ENCODE peak calls at places on chromosomes 13 and 19, in five cellular contexts. Z, J, T, B and N are unnamed samples.
A peak's percentile ranks its signal among the peaks of the same experiment; 100 is the strongest.

GRCh38 chr13:94400874-94401273 is 78.6 kb downstream of the DCT start:
- DNase-seq in T (no peak), B (no peak), Z (no peak), J (no peak), N (no peak)

GRCh38 chr13:73440296-73440895 is 381.6 kb downstream of the KLF5 start:
- DNase-seq in J (no peak), B (no peak), T (no peak), Z (no peak), N (no peak)

GRCh38 chr13:111518161-111518791 is 197.8 kb downstream of the TEX29 start:
- DNase-seq in J (no peak), T (no peak), B (peak; percentile 57), Z (no peak), N (no peak)

GRCh38 chr13:36124236-36124822 is 6.9 kb downstream of the DCLK1 start:
- DNase-seq in Z (peak; percentile 82), B (no peak), T (no peak), J (no peak), N (no peak)

GRCh38 chr13:74620711-74621110 is 486.5 kb upstream of the KLF12 start:
- DNase-seq in J (no peak), Z (no peak), T (no peak), B (no peak), N (no peak)

GRCh38 chr19:9636018-9636417 is 15.0 kb upstream of the ZNF561 start:
- DNase-seq in J (no peak), B (no peak), Z (no peak), T (no peak), N (no peak)

GRCh38 chr19:6211632-6212402 is 68.0 kb downstream of the MLLT1 start:
- DNase-seq in T (no peak), B (no peak), Z (no peak), J (no peak), N (no peak)

GRCh38 chr13:111183087-111183645 is 68.1 kb downstream of the ARHGEF7 start:
- DNase-seq in Z (no peak), B (no peak), J (no peak), T (no peak), N (peak; percentile 71)

GRCh38 chr19:41064974-41065569 is 23.2 kb upstream of the CYP2A13 start:
- DNase-seq in B (peak; percentile 54), J (no peak), Z (peak; percentile 34), T (no peak), N (no peak)

GRCh38 chr13:98494769-98495168 is 82.1 kb downstream of the STK24 start:
- DNase-seq in B (no peak), J (no peak), Z (no peak), T (no peak), N (no peak)

GRCh38 chr13:21075303-21076264 is 14.2 kb upstream of the LATS2 start:
- DNase-seq in B (peak; percentile 78), J (peak; percentile 46), Z (peak; percentile 41), T (peak; percentile 57), N (peak; percentile 12)

GRCh38 chr13:94613051-94613450 is 11.4 kb downstream of the GPR180 start:
- DNase-seq in B (no peak), Z (no peak), J (no peak), T (no peak), N (no peak)

GRCh38 chr13:95087746-95088305 is 213.4 kb downstream of the ABCC4 start:
- DNase-seq in Z (peak; percentile 52), T (no peak), B (no peak), J (no peak), N (no peak)

GRCh38 chr13:113445791-113446487 is 7.3 kb downstream of the ADPRHL1 start:
- DNase-seq in J (no peak), Z (no peak), T (peak; percentile 48), B (no peak), N (no peak)

GRCh38 chr13:32951580-32951979 is 64.6 kb upstream of the KL start:
- DNase-seq in Z (no peak), T (no peak), J (no peak), B (no peak), N (no peak)

GRCh38 chr19:32895384-32895783 is 25.8 kb upstream of the SLC7A9 start:
- DNase-seq in B (no peak), J (no peak), Z (no peak), T (no peak), N (no peak)

GRCh38 chr13:62598708-62599107 is 1183.1 kb upstream of the PCDH20 start:
- DNase-seq in T (no peak), B (no peak), J (no peak), Z (no peak), N (no peak)

GRCh38 chr19:16069813-16070365 is 6.4 kb upstream of the TPM4 start:
- DNase-seq in Z (no peak), B (no peak), J (no peak), T (no peak), N (no peak)

GRCh38 chr13:102642475-102642874 is 45.7 kb downstream of the TPP2 start:
- DNase-seq in J (peak; percentile 47), B (no peak), Z (peak; percentile 10), T (no peak), N (no peak)

GRCh38 chr19:5572556-5573286 is 5.0 kb upstream of the TINCR start:
- DNase-seq in Z (no peak), J (no peak), B (no peak), T (no peak), N (no peak)

GRCh38 chr19:40525234-40526051 is 51.2 kb upstream of the SHKBP1 start:
- DNase-seq in B (no peak), Z (no peak), J (no peak), T (no peak), N (no peak)

GRCh38 chr19:12187625-12188024 is 24.7 kb downstream of the ZNF136 start:
- DNase-seq in J (no peak), B (no peak), Z (no peak), T (no peak), N (no peak)

GRCh38 chr19:18939922-18940775 is 868 bp downstream of the HOMER3 start:
- DNase-seq in B (peak; percentile 77), T (no peak), J (peak; percentile 76), Z (peak; percentile 46), N (no peak)

GRCh38 chr13:33016414-33017409 is at the start of gene KL:
- DNase-seq in J (peak; percentile 37), Z (no peak), B (peak; percentile 54), T (peak; percentile 43), N (no peak)

DNA sequence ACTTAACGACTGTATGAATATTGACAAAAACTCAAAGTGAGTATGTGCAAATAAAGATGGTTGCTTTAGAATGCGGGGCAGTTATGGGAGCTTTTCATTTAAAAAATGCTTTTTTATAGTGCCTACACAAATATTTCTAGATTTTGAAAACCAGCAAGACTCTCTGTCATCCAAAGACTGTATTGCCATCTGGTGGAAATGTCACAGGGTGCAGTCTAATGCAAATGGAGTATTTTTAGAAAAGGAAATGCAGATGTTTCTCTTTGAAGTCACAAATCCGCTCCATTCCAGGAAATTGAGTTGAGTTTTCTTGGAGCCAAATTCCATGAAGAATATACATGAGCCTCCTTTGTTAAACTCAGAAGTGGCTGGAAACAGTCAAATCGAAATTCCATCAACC is 2.3 kb upstream of the C1QTNF9B start:
- DNase-seq in Z (peak; percentile 59), B (no peak), J (no peak), T (no peak), N (peak; percentile 28)
- TF ChIP-seq CTCF in Z (peak; percentile 63), B (peak; percentile 63), J (peak; percentile 58), T (peak; percentile 62), N (peak; percentile 39)

DNA sequence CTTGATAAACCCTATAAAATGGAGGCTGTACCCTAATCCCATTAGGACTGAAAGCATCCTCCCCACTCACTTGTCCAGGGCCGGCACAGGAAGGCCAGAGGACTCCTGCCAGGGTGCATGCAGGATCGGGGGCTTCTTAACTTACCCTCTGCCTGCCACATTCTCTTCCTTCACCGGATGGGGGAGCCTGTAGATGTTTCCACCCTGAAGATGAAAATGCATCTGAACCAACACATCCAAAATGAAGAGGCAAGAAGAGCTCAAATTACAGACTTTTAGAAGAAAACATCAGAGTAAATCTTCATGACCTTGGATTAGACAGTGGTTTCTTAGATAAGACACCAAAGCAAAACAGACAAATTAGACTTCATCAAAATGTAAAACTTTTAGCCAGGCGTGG is 25.9 kb upstream of the NAPA start:
- DNase-seq in Z (peak; percentile 66), T (no peak), B (no peak), J (no peak), N (no peak)
- TF ChIP-seq CTCF in Z (peak; percentile 41), T (no peak), B (peak; percentile 60), J (peak; percentile 12), N (no peak)

GRCh38 chr19:28985201-28985600 is 227.8 kb downstream of the UQCRFS1 start:
- DNase-seq in B (no peak), T (no peak), Z (no peak), J (no peak), N (no peak)

GRCh38 chr19:28977826-28978225 is 235.1 kb downstream of the UQCRFS1 start:
- DNase-seq in B (no peak), Z (no peak), T (no peak), J (no peak), N (no peak)

GRCh38 chr19:28981994-28982393 is 231.0 kb downstream of the UQCRFS1 start:
- DNase-seq in J (no peak), B (no peak), Z (no peak), T (no peak), N (no peak)

GRCh38 chr19:28984315-28984714 is 228.6 kb downstream of the UQCRFS1 start:
- DNase-seq in J (no peak), B (no peak), Z (no peak), T (no peak), N (no peak)

DNA sequence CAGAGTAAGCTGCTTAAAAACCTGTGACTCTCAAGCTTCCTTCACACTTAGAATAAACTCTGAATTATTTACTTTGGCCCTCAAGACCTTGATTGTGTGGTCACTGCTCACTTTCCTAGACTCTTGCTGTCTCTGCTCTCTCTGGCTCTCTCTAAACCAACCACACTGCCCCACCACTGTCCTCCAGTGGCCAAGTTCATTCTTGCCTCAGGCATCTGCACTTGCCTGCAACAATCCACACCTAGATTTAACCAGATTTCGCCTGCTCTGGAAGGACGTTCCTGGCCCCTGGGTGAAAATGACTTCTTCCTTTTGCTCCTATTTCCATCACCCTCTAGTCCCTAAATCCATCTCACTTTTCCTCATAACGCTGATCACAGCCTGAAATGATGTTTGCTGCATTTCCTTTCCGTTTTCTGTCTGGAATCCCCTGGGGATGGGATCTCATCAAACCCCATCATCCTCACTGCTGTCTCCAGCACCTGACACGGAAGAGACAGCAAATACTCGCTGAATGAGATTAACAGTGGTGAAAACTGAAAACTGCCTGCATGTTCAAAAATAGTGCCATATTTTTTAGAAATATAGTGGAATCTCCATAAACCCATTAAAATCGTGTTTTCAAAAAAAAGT is 232.6 kb downstream of the UQCRFS1 start:
- DNase-seq in J (no peak), B (peak; percentile 73), T (no peak), Z (peak; percentile 49), N (no peak)
- TF ChIP-seq CTCF in J (no peak), B (peak; percentile 72), T (no peak), Z (peak; percentile 78), N (no peak)

DNA sequence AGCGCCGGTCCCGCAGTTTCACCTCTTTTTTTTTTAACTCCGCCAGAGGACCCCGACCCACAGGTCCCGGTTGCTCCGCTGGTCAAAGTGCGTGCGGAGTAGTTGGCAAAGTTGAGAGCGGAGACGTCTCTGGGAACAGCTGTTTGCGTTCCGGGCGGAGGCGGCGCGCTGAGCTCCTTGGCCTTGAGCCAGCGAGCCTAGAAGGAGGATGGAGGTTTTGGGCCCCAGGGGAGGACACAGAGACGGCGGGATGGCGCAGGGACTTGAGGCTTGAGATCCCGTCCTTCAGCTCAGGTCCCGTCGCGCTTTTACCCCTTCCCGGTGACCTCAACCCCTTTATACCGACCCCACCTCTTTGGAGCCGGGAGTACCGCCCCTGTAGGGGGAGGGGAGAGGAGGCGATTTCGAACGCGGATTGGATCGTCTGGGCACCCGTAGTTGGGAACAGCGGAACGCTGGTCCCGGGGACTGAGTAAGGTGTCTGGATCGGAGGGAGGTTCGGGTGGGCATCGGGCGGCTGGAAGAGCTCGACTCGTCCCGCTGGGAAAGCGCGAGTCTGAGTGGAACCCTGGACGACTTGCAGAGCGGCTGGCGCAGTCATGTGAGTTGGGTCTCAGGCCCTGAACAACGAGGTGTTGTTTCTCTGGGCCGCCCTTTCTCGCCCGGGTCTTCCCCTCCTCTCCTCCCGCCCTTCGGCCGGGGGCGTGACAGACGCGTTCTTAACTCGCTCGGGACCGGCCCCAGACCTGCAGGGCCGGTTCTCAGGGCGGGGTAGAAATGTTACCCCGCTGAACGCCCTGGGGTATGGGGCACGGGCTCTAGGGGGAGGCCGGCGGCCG is at the start of gene WBP4:
- DNase-seq in Z (peak; percentile 97), T (peak; percentile 92), B (peak; percentile 95), J (peak; percentile 95), N (peak; percentile 79)
- TF ChIP-seq CTCF in Z (peak; percentile 21), T (peak; percentile 3), B (no peak), J (no peak), N (no peak)